ENCODE peak calls at places on chromosomes 6 and 20, in seven cellular contexts. One of them, this sample, is unnamed.

GRCh38 chr6:156776841-156777576 is at the start of gene ARID1B:
- DNase-seq in H1: no peak
- DNase-seq in K562: peak
- DNase-seq in HepG2: peak
- DNase-seq in HCT116: no peak
- DNase-seq in Panc1: peak
- DNase-seq in GM12878: no peak
- DNase-seq in this sample: peak

GRCh38 chr20:36277546-36277945 is 28.6 kb upstream of the DLGAP4 start:
- DNase-seq in H1: no peak
- DNase-seq in K562: no peak
- DNase-seq in HepG2: no peak
- DNase-seq in HCT116: no peak
- DNase-seq in Panc1: no peak
- DNase-seq in GM12878: no peak
- DNase-seq in this sample: no peak

GRCh38 chr6:113909224-113909856 is 52.2 kb downstream of the MARCKS start:
- DNase-seq in H1: peak
- DNase-seq in K562: peak
- DNase-seq in HepG2: peak
- DNase-seq in HCT116: peak
- DNase-seq in Panc1: peak
- DNase-seq in GM12878: peak
- DNase-seq in this sample: peak

GRCh38 chr6:140043762-140044378 is 669.4 kb upstream of the CITED2 start:
- DNase-seq in H1: no peak
- DNase-seq in K562: no peak
- DNase-seq in HepG2: no peak
- DNase-seq in HCT116: peak
- DNase-seq in Panc1: no peak
- DNase-seq in GM12878: no peak
- DNase-seq in this sample: no peak

GRCh38 chr6:151137441-151137984 is 102.3 kb upstream of the AKAP12 start:
- DNase-seq in H1: no peak
- DNase-seq in K562: no peak
- DNase-seq in HepG2: no peak
- DNase-seq in HCT116: no peak
- DNase-seq in Panc1: no peak
- DNase-seq in GM12878: no peak
- DNase-seq in this sample: no peak

GRCh38 chr6:153125032-153125431 is 6.0 kb downstream of the RGS17 start:
- DNase-seq in H1: no peak
- DNase-seq in K562: no peak
- DNase-seq in HepG2: no peak
- DNase-seq in HCT116: no peak
- DNase-seq in Panc1: no peak
- DNase-seq in GM12878: no peak
- DNase-seq in this sample: no peak

GRCh38 chr6:89118931-89119330 is 1.1 kb upstream of the SRSF12 start:
- DNase-seq in H1: no peak
- DNase-seq in K562: no peak
- DNase-seq in HepG2: no peak
- DNase-seq in HCT116: no peak
- DNase-seq in Panc1: no peak
- DNase-seq in GM12878: no peak
- DNase-seq in this sample: peak

GRCh38 chr6:506920-507523 is 115.5 kb downstream of the IRF4 start:
- DNase-seq in H1: no peak
- DNase-seq in K562: no peak
- DNase-seq in HepG2: no peak
- DNase-seq in HCT116: no peak
- DNase-seq in Panc1: no peak
- DNase-seq in GM12878: no peak
- DNase-seq in this sample: no peak

GRCh38 chr6:88499845-88500699 is 333.9 kb upstream of the CNR1 start:
- DNase-seq in H1: no peak
- DNase-seq in K562: no peak
- DNase-seq in HepG2: no peak
- DNase-seq in HCT116: no peak
- DNase-seq in Panc1: no peak
- DNase-seq in GM12878: peak
- DNase-seq in this sample: no peak

GRCh38 chr20:53940883-53941546 is 129.4 kb downstream of the BCAS1 start:
- DNase-seq in H1: no peak
- DNase-seq in K562: no peak
- DNase-seq in HepG2: no peak
- DNase-seq in HCT116: no peak
- DNase-seq in Panc1: no peak
- DNase-seq in GM12878: no peak
- DNase-seq in this sample: no peak

GRCh38 chr20:59004763-59005522 is 2.1 kb downstream of the CTSZ start:
- DNase-seq in H1: no peak
- DNase-seq in K562: no peak
- DNase-seq in HepG2: peak
- DNase-seq in HCT116: no peak
- DNase-seq in Panc1: no peak
- DNase-seq in GM12878: peak
- DNase-seq in this sample: no peak

GRCh38 chr6:154314084-154314483 is 42.5 kb downstream of the IPCEF1 start:
- DNase-seq in H1: no peak
- DNase-seq in K562: no peak
- DNase-seq in HepG2: no peak
- DNase-seq in HCT116: no peak
- DNase-seq in Panc1: no peak
- DNase-seq in GM12878: no peak
- DNase-seq in this sample: no peak

DNA sequence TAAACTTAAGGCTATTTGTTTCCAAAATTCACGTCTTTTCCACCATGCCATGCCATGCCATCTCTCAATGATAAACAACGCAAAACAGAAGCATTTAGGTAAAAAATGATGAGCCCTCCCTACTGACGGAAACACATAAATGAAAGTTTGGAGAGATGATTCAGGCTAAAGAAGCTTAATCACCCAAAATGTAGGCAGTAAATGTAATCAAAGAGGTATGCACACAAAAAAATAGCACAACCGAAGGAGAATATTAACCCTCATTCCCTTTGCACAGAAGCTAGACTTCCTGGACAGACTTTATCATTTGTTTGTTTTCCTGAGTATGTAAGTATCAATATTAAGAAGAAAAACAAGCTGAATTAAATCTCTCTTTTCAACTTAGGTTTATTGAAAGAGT is 28.8 kb downstream of the DCDC2 start:
- DNase-seq in H1: no peak
- DNase-seq in K562: no peak
- DNase-seq in HepG2: no peak
- DNase-seq in HCT116: no peak
- DNase-seq in Panc1: no peak
- DNase-seq in GM12878: no peak
- DNase-seq in this sample: no peak
- TF ChIP-seq SIN3A in H1: no peak
- TF ChIP-seq SIN3A in K562: no peak
- TF ChIP-seq SIN3A in HepG2: no peak
- TF ChIP-seq SIN3A in HCT116: no peak
- TF ChIP-seq SIN3A in Panc1: no peak
- TF ChIP-seq SIN3A in GM12878: no peak
- TF ChIP-seq SIN3A in this sample: no peak

GRCh38 chr6:100944644-100945043 is 63.5 kb upstream of the ASCC3 start:
- DNase-seq in H1: no peak
- DNase-seq in K562: no peak
- DNase-seq in HepG2: no peak
- DNase-seq in HCT116: no peak
- DNase-seq in Panc1: no peak
- DNase-seq in GM12878: no peak
- DNase-seq in this sample: no peak

GRCh38 chr6:100946711-100947110 is 65.6 kb upstream of the ASCC3 start:
- DNase-seq in H1: no peak
- DNase-seq in K562: no peak
- DNase-seq in HepG2: no peak
- DNase-seq in HCT116: no peak
- DNase-seq in Panc1: no peak
- DNase-seq in GM12878: no peak
- DNase-seq in this sample: no peak

GRCh38 chr6:100946021-100946540 is 65.0 kb upstream of the ASCC3 start:
- DNase-seq in H1: no peak
- DNase-seq in K562: no peak
- DNase-seq in HepG2: no peak
- DNase-seq in HCT116: no peak
- DNase-seq in Panc1: no peak
- DNase-seq in GM12878: no peak
- DNase-seq in this sample: no peak

GRCh38 chr6:100948381-100949133 is 67.4 kb upstream of the ASCC3 start:
- DNase-seq in H1: no peak
- DNase-seq in K562: no peak
- DNase-seq in HepG2: peak
- DNase-seq in HCT116: no peak
- DNase-seq in Panc1: no peak
- DNase-seq in GM12878: no peak
- DNase-seq in this sample: no peak
- TF ChIP-seq SIN3A in H1: no peak
- TF ChIP-seq SIN3A in K562: no peak
- TF ChIP-seq SIN3A in HepG2: no peak
- TF ChIP-seq SIN3A in HCT116: no peak
- TF ChIP-seq SIN3A in Panc1: no peak
- TF ChIP-seq SIN3A in GM12878: no peak
- TF ChIP-seq SIN3A in this sample: no peak

GRCh38 chr6:137725949-137726348 is 141.1 kb upstream of the TNFAIP3 start:
- DNase-seq in H1: no peak
- DNase-seq in K562: no peak
- DNase-seq in HepG2: no peak
- DNase-seq in HCT116: no peak
- DNase-seq in Panc1: no peak
- DNase-seq in GM12878: no peak
- DNase-seq in this sample: no peak

GRCh38 chr6:137731600-137731959 is 135.5 kb upstream of the TNFAIP3 start:
- DNase-seq in H1: no peak
- DNase-seq in K562: no peak
- DNase-seq in HepG2: peak
- DNase-seq in HCT116: no peak
- DNase-seq in Panc1: no peak
- DNase-seq in GM12878: no peak
- DNase-seq in this sample: no peak

GRCh38 chr6:137729866-137730629 is 137.0 kb upstream of the TNFAIP3 start:
- DNase-seq in H1: no peak
- DNase-seq in K562: no peak
- DNase-seq in HepG2: peak
- DNase-seq in HCT116: no peak
- DNase-seq in Panc1: no peak
- DNase-seq in GM12878: no peak
- DNase-seq in this sample: no peak

GRCh38 chr6:137727206-137727605 is 139.9 kb upstream of the TNFAIP3 start:
- DNase-seq in H1: no peak
- DNase-seq in K562: no peak
- DNase-seq in HepG2: no peak
- DNase-seq in HCT116: no peak
- DNase-seq in Panc1: no peak
- DNase-seq in GM12878: no peak
- DNase-seq in this sample: no peak

GRCh38 chr6:137728386-137729349 is 138.4 kb upstream of the TNFAIP3 start:
- DNase-seq in H1: no peak
- DNase-seq in K562: no peak
- DNase-seq in HepG2: peak
- DNase-seq in HCT116: no peak
- DNase-seq in Panc1: no peak
- DNase-seq in GM12878: no peak
- DNase-seq in this sample: no peak
- TF ChIP-seq SIN3A in H1: no peak
- TF ChIP-seq SIN3A in K562: no peak
- TF ChIP-seq SIN3A in HepG2: no peak
- TF ChIP-seq SIN3A in HCT116: no peak
- TF ChIP-seq SIN3A in Panc1: no peak
- TF ChIP-seq SIN3A in GM12878: no peak
- TF ChIP-seq SIN3A in this sample: no peak

GRCh38 chr6:106586815-106587214 is 42.5 kb downstream of the RTN4IP1 start:
- DNase-seq in H1: no peak
- DNase-seq in K562: no peak
- DNase-seq in HepG2: no peak
- DNase-seq in HCT116: no peak
- DNase-seq in Panc1: no peak
- DNase-seq in GM12878: no peak
- DNase-seq in this sample: no peak
- TF ChIP-seq SIN3A in H1: no peak
- TF ChIP-seq SIN3A in K562: no peak
- TF ChIP-seq SIN3A in HepG2: no peak
- TF ChIP-seq SIN3A in HCT116: no peak
- TF ChIP-seq SIN3A in Panc1: no peak
- TF ChIP-seq SIN3A in GM12878: no peak
- TF ChIP-seq SIN3A in this sample: no peak

This sample was measured in SK-N-SH.